ENCODE peak calls at places on chromosomes 4 and X, in seven cellular contexts. J is right lobe of liver, S is COLO829, D is neural crest cell, W is D341Med, T is fibroblast of pulmonary artery, U is bronchial epithelial cell. V is an unnamed sample.

GRCh38 chr4:23392860-23393458 is 496.9 kb downstream of the PPARGC1A start:
- DNase-seq in J (no peak), S (no peak), D (no peak), W (no peak), T (no peak), U (no peak), V (no peak)

GRCh38 chr4:36288727-36289126 is 7.3 kb downstream of the DTHD1 start:
- DNase-seq in J (no peak), S (no peak), D (no peak), W (no peak), T (peak; percentile 20), U (peak; percentile 47), V (peak; percentile 12)

GRCh38 chr4:4446434-4446833 is 59.5 kb downstream of the NSG1 start:
- DNase-seq in J (no peak), S (no peak), D (no peak), W (no peak), T (no peak), U (peak; percentile 33), V (no peak)

GRCh38 chr4:20847124-20847747 is 147.0 kb downstream of the PACRGL start:
- DNase-seq in J (no peak), S (no peak), D (no peak), W (no peak), T (peak; percentile 21), U (peak; percentile 81), V (no peak)

GRCh38 chr4:149997881-149998421 is 80.3 kb upstream of the DCLK2 start:
- DNase-seq in J (no peak), S (peak; percentile 100), D (no peak), W (no peak), T (no peak), U (peak; percentile 84), V (peak; percentile 44)

GRCh38 chrX:94908171-94908570 is 1234.2 kb downstream of the FAM133A start:
- DNase-seq in J (no peak), S (no peak), D (no peak), W (no peak), T (no peak), U (no peak), V (no peak)

GRCh38 chrX:119643696-119644095 is 37.5 kb upstream of the NKRF start:
- DNase-seq in J (no peak), S (no peak), D (no peak), W (no peak), T (no peak), U (no peak), V (no peak)

GRCh38 chrX:103716967-103717366 is 6.3 kb downstream of the TMEM31 start:
- DNase-seq in J (no peak), S (no peak), D (no peak), W (no peak), T (peak; percentile 97), U (peak; percentile 79), V (peak; percentile 77)

GRCh38 chrX:77446840-77447239 is 349 bp upstream of the FGF16 start:
- DNase-seq in J (no peak), S (no peak), D (no peak), W (no peak), T (peak; percentile 21), U (no peak), V (no peak)

GRCh38 chr4:22986881-22987280 is 294.1 kb downstream of the GBA3 start:
- DNase-seq in J (no peak), S (no peak), D (no peak), W (no peak), T (no peak), U (no peak), V (peak; percentile 33)

GRCh38 chr4:41572414-41572986 is 34.5 kb downstream of the LIMCH1 start:
- DNase-seq in J (no peak), S (no peak), D (no peak), W (no peak), T (no peak), U (no peak), V (no peak)

GRCh38 chr4:152870605-152871004 is 65.5 kb upstream of the FHDC1 start:
- DNase-seq in J (no peak), S (no peak), D (no peak), W (no peak), T (no peak), U (no peak), V (no peak)

GRCh38 chr4:22233257-22233656 is 282.6 kb downstream of the ADGRA3 start:
- DNase-seq in J (no peak), S (peak; percentile 43), D (no peak), W (no peak), T (no peak), U (no peak), V (no peak)

GRCh38 chr4:80732010-80732409 is 298.5 kb upstream of the BMP3 start:
- DNase-seq in J (no peak), S (no peak), D (no peak), W (no peak), T (peak; percentile 34), U (peak; percentile 37), V (peak; percentile 62)

GRCh38 chrX:52979568-52979967 is 21.2 kb upstream of the FAM156A start:
- DNase-seq in J (no peak), S (no peak), D (no peak), W (no peak), T (peak; percentile 24), U (no peak), V (no peak)

GRCh38 chrX:150934453-150934852 is 36.0 kb upstream of the CD99L2 start:
- DNase-seq in J (no peak), S (peak; percentile 10), D (no peak), W (no peak), T (peak; percentile 31), U (peak; percentile 53), V (peak; percentile 59)

GRCh38 chr4:110778526-110778925 is 155.6 kb upstream of the PITX2 start:
- DNase-seq in J (no peak), S (no peak), D (no peak), W (no peak), T (no peak), U (no peak), V (peak; percentile 30)

GRCh38 chr4:176563591-176563990 is 229.1 kb downstream of the VEGFC start:
- DNase-seq in J (no peak), S (no peak), D (no peak), W (peak; percentile 30), T (peak; percentile 81), U (peak; percentile 37), V (no peak)

GRCh38 chr4:167290684-167291083 is 56.4 kb upstream of the SPOCK3 start:
- DNase-seq in J (no peak), S (no peak), D (no peak), W (no peak), T (peak; percentile 63), U (peak; percentile 62), V (peak; percentile 35)

GRCh38 chrX:13196778-13197177 is 123.1 kb downstream of the ATXN3L start:
- DNase-seq in J (no peak), S (no peak), D (no peak), W (no peak), T (no peak), U (no peak), V (no peak)

GRCh38 chr4:123995939-123996338 is 599.3 kb downstream of the SPRY1 start:
- DNase-seq in J (no peak), S (no peak), D (no peak), W (no peak), T (peak; percentile 78), U (peak; percentile 83), V (peak; percentile 76)

GRCh38 chr4:16914208-16914607 is 15.8 kb upstream of the LDB2 start:
- DNase-seq in J (no peak), S (no peak), D (no peak), W (no peak), T (peak; percentile 65), U (peak; percentile 18), V (peak; percentile 36)

GRCh38 chr4:84681488-84682274 is 98.8 kb downstream of the CDS1 start:
- DNase-seq in J (no peak), S (peak; percentile 76), D (no peak), W (no peak), T (peak; percentile 71), U (peak; percentile 48), V (peak; percentile 82)